ENCODE peak calls at places on chromosomes 16 and 17, in eight cellular contexts. B, H, W, N, U, X, E and Y are unnamed samples.

GRCh38 chr16:58471209-58471975 is 28.6 kb upstream of the NDRG4 start:
- DNase-seq in E (no peak), N (no peak), U (no peak), X (no peak), H (no peak), W (no peak), B (no peak), Y (no peak)

GRCh38 chr16:25419123-25419522 is 161.5 kb upstream of the ZKSCAN2 start:
- DNase-seq in H (no peak), U (no peak), E (no peak), X (no peak), W (no peak), N (no peak), B (no peak), Y (no peak)

GRCh38 chr17:185445-186138 is 4.1 kb upstream of the DOC2B start:
- DNase-seq in U (no peak), B (no peak), X (no peak), W (no peak), N (no peak), H (peak), E (no peak), Y (peak)

GRCh38 chr16:5928476-5929055 is 831.0 kb upstream of the EEF2KMT start:
- DNase-seq in B (no peak), E (no peak), N (no peak), U (no peak), W (peak), X (no peak), H (no peak), Y (no peak)

GRCh38 chr17:72465191-72466024 is 344.6 kb downstream of the SOX9 start:
- DNase-seq in W (no peak), N (no peak), U (peak), B (no peak), X (peak), E (peak), H (no peak), Y (no peak)

GRCh38 chr16:57310801-57311200 is 26.3 kb upstream of the PLLP start:
- DNase-seq in H (no peak), X (no peak), W (no peak), B (no peak), N (no peak), U (no peak), E (no peak), Y (no peak)

GRCh38 chr17:66691644-66692500 is 143.0 kb upstream of the CACNG5 start:
- DNase-seq in B (no peak), U (no peak), H (no peak), X (peak), W (no peak), N (peak), E (no peak), Y (no peak)

GRCh38 chr17:66661411-66661843 is 173.5 kb upstream of the CACNG5 start:
- DNase-seq in U (peak), B (no peak), N (peak), W (no peak), X (no peak), E (no peak), H (no peak), Y (no peak)

GRCh38 chr17:70080541-70081347 is 5.7 kb downstream of the KCNJ16 start:
- DNase-seq in E (no peak), U (no peak), B (no peak), W (no peak), H (no peak), N (no peak), X (no peak), Y (no peak)

GRCh38 chr16:86625029-86625428 is 46.7 kb downstream of the FOXL1 start:
- DNase-seq in W (no peak), H (no peak), U (no peak), X (no peak), E (no peak), N (no peak), B (no peak), Y (no peak)

GRCh38 chr16:86089986-86090385 is 191.0 kb downstream of the IRF8 start:
- DNase-seq in X (no peak), E (no peak), U (no peak), B (no peak), H (no peak), N (no peak), W (no peak), Y (no peak)

GRCh38 chr17:8944083-8944482 is 21.4 kb downstream of the PIK3R5 start:
- DNase-seq in N (no peak), X (no peak), U (no peak), H (no peak), E (no peak), B (no peak), W (no peak), Y (no peak)

GRCh38 chr16:566475-567361 is at the start of gene NHLRC4:
- DNase-seq in W (no peak), B (peak), N (no peak), H (peak), X (no peak), U (peak), E (peak), Y (peak)

GRCh38 chr16:50591800-50592771 is 43.9 kb downstream of the NKD1 start:
- DNase-seq in E (peak), W (peak), N (peak), U (no peak), X (no peak), B (peak), H (no peak), Y (no peak)